ENCODE peak calls at places on chromosomes 11 and 22, in four cellular contexts. D is HepG2, C is endothelial cell of umbilical vein, A is K562. W is an unnamed sample.

GRCh38 chr11:38814670-38815069 is 2216.6 kb upstream of the RAG2 start:
- DNase-seq in D (no peak), C (no peak), A (no peak), W (no peak)

GRCh38 chr22:17774206-17774927 is at the start of gene BID:
- DNase-seq in D (no peak), C (peak), A (peak), W (no peak)

GRCh38 chr11:820655-821512 is 2.2 kb downstream of the PNPLA2 start:
- DNase-seq in D (peak), C (peak), A (no peak), W (no peak)

GRCh38 chr11:103729653-103730052 is 306.8 kb upstream of the DDI1 start:
- DNase-seq in D (no peak), C (no peak), A (no peak), W (no peak)

GRCh38 chr11:8004008-8004407 is 16.9 kb downstream of the EIF3F start:
- DNase-seq in D (no peak), C (no peak), A (no peak), W (no peak)

GRCh38 chr11:104602643-104603042 is 295.6 kb downstream of the CASP12 start:
- DNase-seq in D (no peak), C (no peak), A (no peak), W (no peak)

GRCh38 chr22:41902932-41903421 is 11.9 kb downstream of the SHISA8 start:
- DNase-seq in D (no peak), C (no peak), A (no peak), W (no peak)

GRCh38 chr11:133905677-133906156 is 51.1 kb downstream of the IGSF9B start:
- DNase-seq in D (no peak), C (no peak), A (no peak), W (no peak)

DNA sequence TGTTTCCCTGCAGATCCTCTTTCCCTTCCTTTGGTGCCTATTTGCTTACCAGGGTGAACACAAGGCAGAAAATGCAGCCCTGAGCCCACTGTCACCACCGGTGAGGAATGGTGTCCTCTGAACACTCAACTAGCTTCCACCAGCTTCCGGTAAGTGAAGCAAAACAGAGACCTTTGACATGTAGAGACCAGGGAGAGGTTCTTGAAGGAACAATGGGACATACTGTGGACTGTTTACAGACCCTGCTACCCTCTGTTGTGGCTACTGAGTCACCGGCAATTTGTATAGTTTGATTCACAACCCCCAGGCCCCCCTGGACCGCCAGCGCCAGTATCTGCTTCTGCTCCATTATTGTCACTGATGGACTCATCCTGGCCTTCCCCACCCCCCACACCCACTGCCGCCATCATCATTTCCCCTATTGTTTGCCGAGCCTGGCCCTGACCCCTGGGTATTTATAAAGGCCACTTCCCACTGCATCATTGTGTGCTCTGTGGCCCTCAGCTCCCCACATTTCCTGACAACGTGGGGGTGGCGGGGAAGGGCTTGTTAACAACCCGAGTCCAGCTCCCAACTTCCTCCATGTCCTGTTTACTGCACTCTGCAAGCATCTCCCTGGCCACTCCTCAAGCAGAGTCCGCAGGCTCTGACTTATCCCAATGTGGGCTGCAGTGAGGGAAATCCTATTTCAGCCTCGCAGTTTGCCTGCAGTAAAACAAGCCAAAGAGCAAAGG is 252.9 kb downstream of the ETS1 start:
- DNase-seq in D (peak), C (peak), A (no peak), W (no peak)
- TF ChIP-seq POLR2AphosphoS5 in D (no peak), C (peak), A (no peak), W (no peak)

GRCh38 chr22:48744967-48745841 is 1082.5 kb downstream of the BRD1 start:
- DNase-seq in D (no peak), C (no peak), A (no peak), W (peak)

GRCh38 chr22:48748113-48748859 is 1079.4 kb downstream of the BRD1 start:
- DNase-seq in D (no peak), C (no peak), A (no peak), W (no peak)

GRCh38 chr22:48745842-48746788 is 1081.6 kb downstream of the BRD1 start:
- DNase-seq in D (no peak), C (no peak), A (no peak), W (no peak)

GRCh38 chr22:48748860-48749554 is 1078.7 kb downstream of the BRD1 start:
- DNase-seq in D (no peak), C (no peak), A (no peak), W (no peak)

GRCh38 chr22:48746789-48747425 is 1080.8 kb downstream of the BRD1 start:
- DNase-seq in D (no peak), C (no peak), A (no peak), W (peak)
- TF ChIP-seq JUN in D (no peak), C (no peak), A (no peak), W (no peak)

GRCh38 chr11:65027213-65028067 is at the start of gene SNX15:
- DNase-seq in D (peak), C (peak), A (peak), W (peak)
- TF ChIP-seq POLR2AphosphoS5 in D (peak), C (peak), A (no peak), W (peak)

GRCh38 chr11:66068154-66068821 is 1.8 kb upstream of the PACS1 start:
- DNase-seq in D (peak), C (peak), A (peak), W (peak)
- TF ChIP-seq JUN in D (no peak), C (no peak), A (no peak), W (no peak)

DNA sequence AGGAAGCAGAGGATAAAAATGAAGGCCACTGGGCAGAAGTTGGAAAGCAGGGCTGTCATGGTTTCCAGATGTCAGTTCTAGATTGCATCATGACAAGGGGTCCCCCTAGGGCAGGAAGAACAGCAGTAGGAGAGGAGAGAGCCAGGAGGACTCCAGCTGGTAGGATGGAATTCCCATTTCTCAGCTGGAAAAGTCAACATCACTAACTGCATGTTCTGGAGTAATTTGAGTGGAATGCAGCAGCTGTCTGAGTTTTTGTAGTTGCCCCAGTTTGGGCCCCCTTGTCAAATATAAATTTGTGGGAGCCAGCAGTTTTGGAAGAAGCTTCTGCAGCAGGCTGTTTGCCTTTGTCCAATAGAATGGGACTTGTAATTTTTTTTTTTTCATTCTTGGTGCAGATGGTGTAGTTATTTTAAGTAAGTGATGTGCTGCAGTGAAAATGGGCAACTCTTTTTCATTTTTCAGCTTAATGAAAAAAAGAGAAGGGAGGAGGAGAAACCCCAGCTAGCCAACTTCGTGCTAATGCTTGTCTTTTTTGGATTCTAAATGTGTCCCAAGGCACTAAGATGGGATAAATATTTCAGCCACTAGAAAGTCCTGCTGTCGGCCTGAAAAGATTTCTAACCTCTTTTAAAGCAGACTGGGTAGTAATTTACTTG is 87.0 kb downstream of the LDLRAD3 start:
- DNase-seq in D (no peak), C (no peak), A (no peak), W (no peak)
- TF ChIP-seq POLR2AphosphoS5 in D (no peak), C (no peak), A (no peak), W (no peak)

GRCh38 chr11:131441398-131441797 is 71.0 kb downstream of the NTM start:
- DNase-seq in D (no peak), C (no peak), A (no peak), W (no peak)
- TF ChIP-seq JUN in D (no peak), C (no peak), A (no peak), W (no peak)

GRCh38 chr22:30265851-30266444 is 703 bp downstream of the OSM start:
- DNase-seq in D (no peak), C (no peak), A (peak), W (no peak)
- TF ChIP-seq POLR2AphosphoS5 in D (no peak), C (no peak), A (no peak), W (no peak)

GRCh38 chr11:128304666-128305485 is 282.5 kb downstream of the ETS1 start:
- DNase-seq in D (no peak), C (no peak), A (no peak), W (no peak)
- TF ChIP-seq JUN in D (no peak), C (no peak), A (no peak), W (no peak)

GRCh38 chr11:86459682-86460460 is 85.2 kb downstream of the CCDC81 start:
- DNase-seq in D (peak), C (peak), A (no peak), W (no peak)
- TF ChIP-seq POLR2AphosphoS5 in D (no peak), C (peak), A (no peak), W (no peak)

GRCh38 chr11:9815486-9816136 is 151.7 kb downstream of the SWAP70 start:
- DNase-seq in D (no peak), C (no peak), A (no peak), W (no peak)
- TF ChIP-seq JUN in D (no peak), C (no peak), A (no peak), W (no peak)

W was measured in H1.